ENCODE peak calls at places on chromosome X, in four cellular contexts. B, A, N and V are unnamed samples.

GRCh38 chrX:135695471-135695870 is 18.0 kb upstream of the CT45A1 start:
- DNase-seq in N (no peak), A (no peak), B (no peak), V (no peak)

GRCh38 chrX:41382699-41383645 is 49.0 kb downstream of the DDX3X start:
- DNase-seq in N (no peak), A (no peak), B (no peak), V (no peak)

GRCh38 chrX:116240446-116240845 is 69.9 kb downstream of the AGTR2 start:
- DNase-seq in A (no peak), B (no peak), N (no peak), V (no peak)

GRCh38 chrX:83759872-83760271 is 101.1 kb upstream of the CYLC1 start:
- DNase-seq in A (peak), N (no peak), B (no peak), V (no peak)

GRCh38 chrX:39907964-39908616 is 189.7 kb downstream of the BCOR start:
- DNase-seq in B (peak), A (no peak), N (no peak), V (no peak)

GRCh38 chrX:3811331-3812311 is 98.2 kb upstream of the PRKX start:
- DNase-seq in A (peak), N (no peak), B (peak), V (peak)

GRCh38 chrX:87489071-87489470 is 28.5 kb upstream of the KLHL4 start:
- DNase-seq in A (no peak), N (no peak), B (no peak), V (no peak)

GRCh38 chrX:41332408-41332987 is 1.5 kb upstream of the DDX3X start:
- DNase-seq in A (peak), B (no peak), N (no peak), V (no peak)

GRCh38 chrX:7514871-7515599 is 327.9 kb upstream of the VCX start:
- DNase-seq in A (no peak), B (no peak), N (no peak), V (no peak)

GRCh38 chrX:39165185-39165584 is 363.9 kb downstream of the MID1IP1 start:
- DNase-seq in N (no peak), A (no peak), B (no peak), V (no peak)

GRCh38 chrX:22012051-22012450 is 20.1 kb upstream of the PHEX start:
- DNase-seq in A (no peak), N (no peak), B (no peak), V (no peak)

GRCh38 chrX:119211649-119212014 is 24.5 kb upstream of the PGRMC1 start:
- DNase-seq in B (no peak), N (no peak), A (no peak), V (no peak)

GRCh38 chrX:117743469-117744251 is 372.9 kb downstream of the KLHL13 start:
- DNase-seq in A (no peak), B (no peak), N (no peak), V (peak)

GRCh38 chrX:29728639-29729038 is 486.7 kb upstream of the MAGEB2 start:
- DNase-seq in B (no peak), N (no peak), A (no peak), V (no peak)

GRCh38 chrX:40971736-40972135 is 113.5 kb upstream of the USP9X start:
- DNase-seq in A (no peak), N (no peak), B (no peak), V (no peak)

GRCh38 chrX:6448003-6448402 is 86.9 kb downstream of the VCX3A start:
- DNase-seq in N (no peak), A (no peak), B (no peak), V (no peak)

GRCh38 chrX:151912221-151912620 is 468 bp upstream of the MAGEA4 start:
- DNase-seq in B (no peak), N (no peak), A (no peak), V (no peak)

GRCh38 chrX:1529756-1530155 is 7.2 kb downstream of the P2RY8 start:
- DNase-seq in A (no peak), B (no peak), N (peak), V (no peak)

GRCh38 chrX:30570505-30570904 is 7.1 kb downstream of the TASL start:
- DNase-seq in B (no peak), A (peak), N (no peak), V (no peak)

GRCh38 chrX:24347871-24348270 is 12.6 kb upstream of the SUPT20HL1 start:
- DNase-seq in B (no peak), A (no peak), N (no peak), V (no peak)

GRCh38 chrX:140292961-140293360 is 211.9 kb downstream of the SOX3 start:
- DNase-seq in A (no peak), N (no peak), B (no peak), V (no peak)

GRCh38 chrX:45472968-45473367 is 272.3 kb upstream of the DIPK2B start:
- DNase-seq in N (no peak), B (no peak), A (no peak), V (no peak)

GRCh38 chrX:118660085-118660484 is 67.3 kb upstream of the IL13RA1 start:
- DNase-seq in B (no peak), N (no peak), A (no peak), V (no peak)

GRCh38 chrX:119482497-119483480 is 14.5 kb downstream of the SLC25A5 start:
- DNase-seq in B (peak), A (peak), N (no peak), V (peak)

GRCh38 chrX:53621418-53621986 is 65.0 kb downstream of the HUWE1 start:
- DNase-seq in B (no peak), A (no peak), N (no peak), V (no peak)

GRCh38 chrX:22758807-22759481 is 240.8 kb upstream of the DDX53 start:
- DNase-seq in B (no peak), A (peak), N (no peak), V (no peak)

GRCh38 chrX:93420635-93421034 is 252.7 kb downstream of the NAP1L3 start:
- DNase-seq in N (no peak), A (no peak), B (no peak), V (no peak)

GRCh38 chrX:133007458-133007857 is 49.0 kb upstream of the HS6ST2 start:
- DNase-seq in N (no peak), B (no peak), A (no peak), V (no peak)

GRCh38 chrX:110795645-110796510 is at the start of gene CHRDL1:
- DNase-seq in A (peak), B (peak), N (peak), V (peak)

GRCh38 chrX:31298881-31299280 is 227.0 kb upstream of the FTHL17 start:
- DNase-seq in A (no peak), N (no peak), B (no peak), V (no peak)

GRCh38 chrX:74118503-74118902 is 185.5 kb upstream of the ZCCHC13 start:
- DNase-seq in N (no peak), B (no peak), A (no peak), V (no peak)

GRCh38 chrX:45164021-45164621 is 36.6 kb downstream of the DIPK2B start:
- DNase-seq in N (no peak), B (no peak), A (no peak), V (no peak)

GRCh38 chrX:102976793-102977495 is 39.9 kb downstream of the RAB40AL start:
- DNase-seq in N (no peak), A (no peak), B (no peak), V (no peak)

GRCh38 chrX:13669246-13669689 is 16.3 kb downstream of the TCEANC start:
- DNase-seq in N (peak), B (peak), A (peak), V (no peak)

GRCh38 chrX:55767100-55767499 is 49.6 kb downstream of the RRAGB start:
- DNase-seq in N (no peak), B (no peak), A (no peak), V (no peak)

GRCh38 chrX:132023896-132024386 is 839 bp downstream of the STK26 start:
- DNase-seq in B (peak), N (peak), A (peak), V (no peak)